ENCODE peak calls at places on chromosomes 16 and 17, in eight cellular contexts. H, K, P, I, B, A, V and M are unnamed samples.

GRCh38 chr17:273994-274832 is 78.4 kb downstream of the RPH3AL start:
- DNase-seq in H (peak), K (peak), P (peak), I (no peak), B (no peak), A (peak), V (no peak), M (no peak)

GRCh38 chr16:79298476-79299153 is 301.9 kb downstream of the MAF start:
- DNase-seq in H (no peak), K (no peak), P (no peak), I (no peak), B (no peak), A (no peak), V (no peak), M (no peak)

GRCh38 chr17:1542316-1542715 is 20.3 kb downstream of the PITPNA start:
- DNase-seq in H (no peak), K (no peak), P (peak), I (no peak), B (no peak), A (no peak), V (no peak), M (no peak)

GRCh38 chr16:12313902-12314621 is 337.5 kb downstream of the SNX29 start:
- DNase-seq in H (no peak), K (no peak), P (no peak), I (no peak), B (no peak), A (no peak), V (no peak), M (no peak)

GRCh38 chr17:75854881-75855309 is 240 bp downstream of the WBP2 start:
- DNase-seq in H (no peak), K (no peak), P (peak), I (peak), B (no peak), A (no peak), V (no peak), M (no peak)

GRCh38 chr16:56918467-56919012 is 13.4 kb upstream of the HERPUD1 start:
- DNase-seq in H (no peak), K (no peak), P (no peak), I (no peak), B (no peak), A (no peak), V (no peak), M (no peak)

GRCh38 chr16:84692451-84692850 is 7.3 kb upstream of the USP10 start:
- DNase-seq in H (no peak), K (no peak), P (no peak), I (no peak), B (no peak), A (no peak), V (no peak), M (no peak)

GRCh38 chr16:22816475-22816874 is 2.5 kb downstream of the HS3ST2 start:
- DNase-seq in H (no peak), K (no peak), P (no peak), I (no peak), B (no peak), A (no peak), V (no peak), M (no peak)

GRCh38 chr16:84360170-84360569 is 8.2 kb upstream of the ATP2C2 start:
- DNase-seq in H (no peak), K (no peak), P (no peak), I (no peak), B (no peak), A (no peak), V (no peak), M (no peak)

GRCh38 chr17:42548070-42548837 is 4.5 kb upstream of the HSD17B1 start:
- DNase-seq in H (peak), K (peak), P (peak), I (peak), B (peak), A (no peak), V (no peak), M (peak)

GRCh38 chr16:25299792-25300590 is 42.3 kb upstream of the ZKSCAN2 start:
- DNase-seq in H (no peak), K (no peak), P (no peak), I (no peak), B (no peak), A (no peak), V (no peak), M (no peak)

GRCh38 chr17:65055708-65056638 is 567 bp downstream of the GNA13 start:
- DNase-seq in H (peak), K (peak), P (peak), I (peak), B (peak), A (peak), V (no peak), M (peak)

GRCh38 chr16:10987361-10988163 is 43.2 kb downstream of the CLEC16A start:
- DNase-seq in H (no peak), K (no peak), P (no peak), I (no peak), B (no peak), A (no peak), V (no peak), M (no peak)

GRCh38 chr17:21460358-21460757 is 84.2 kb downstream of the KCNJ12 start:
- DNase-seq in H (no peak), K (no peak), P (no peak), I (no peak), B (no peak), A (no peak), V (no peak), M (no peak)

GRCh38 chr17:48678141-48678971 is 44.0 kb downstream of the PRAC1 start:
- DNase-seq in H (peak), K (peak), P (peak), I (peak), B (peak), A (peak), V (no peak), M (peak)

GRCh38 chr17:55177914-55178217 is 86.9 kb upstream of the HLF start:
- DNase-seq in H (no peak), K (no peak), P (no peak), I (no peak), B (no peak), A (no peak), V (no peak), M (no peak)

GRCh38 chr17:50865060-50865867 is 890 bp downstream of the TOB1 start:
- DNase-seq in H (peak), K (peak), P (peak), I (peak), B (peak), A (peak), V (peak), M (peak)

GRCh38 chr17:31830971-31831755 is 27.9 kb downstream of the COPRS start:
- DNase-seq in H (no peak), K (no peak), P (no peak), I (no peak), B (no peak), A (no peak), V (no peak), M (no peak)

GRCh38 chr16:57029161-57030160 is 40.1 kb downstream of the NLRC5 start:
- DNase-seq in H (no peak), K (no peak), P (no peak), I (no peak), B (no peak), A (no peak), V (no peak), M (no peak)

GRCh38 chr17:60128171-60128859 is 21.5 kb upstream of the CA4 start:
- DNase-seq in H (no peak), K (no peak), P (no peak), I (peak), B (no peak), A (no peak), V (no peak), M (no peak)

GRCh38 chr17:52505601-52506000 is 347.1 kb upstream of the CA10 start:
- DNase-seq in H (no peak), K (no peak), P (no peak), I (no peak), B (no peak), A (no peak), V (no peak), M (no peak)

GRCh38 chr16:71350821-71351557 is 7.5 kb upstream of the CALB2 start:
- DNase-seq in H (no peak), K (no peak), P (no peak), I (no peak), B (no peak), A (no peak), V (no peak), M (no peak)

GRCh38 chr17:14078027-14078426 is 8.7 kb downstream of the COX10 start:
- DNase-seq in H (peak), K (no peak), P (no peak), I (no peak), B (no peak), A (no peak), V (no peak), M (no peak)

GRCh38 chr17:54784305-54784704 is 116.3 kb upstream of the TOM1L1 start:
- DNase-seq in H (no peak), K (no peak), P (no peak), I (no peak), B (no peak), A (no peak), V (no peak), M (no peak)

GRCh38 chr17:35486920-35487727 is 38.6 kb upstream of the SLFN13 start:
- DNase-seq in H (peak), K (peak), P (peak), I (peak), B (no peak), A (no peak), V (no peak), M (peak)

GRCh38 chr17:65020284-65020683 is 36.3 kb downstream of the GNA13 start:
- DNase-seq in H (no peak), K (no peak), P (no peak), I (no peak), B (no peak), A (no peak), V (no peak), M (no peak)

GRCh38 chr16:30637952-30638351 is 12.8 kb upstream of the PRR14 start:
- DNase-seq in H (no peak), K (no peak), P (no peak), I (no peak), B (no peak), A (no peak), V (no peak), M (no peak)

GRCh38 chr17:1908699-1909309 is 79.0 kb downstream of the RPA1 start:
- DNase-seq in H (peak), K (peak), P (no peak), I (peak), B (peak), A (peak), V (no peak), M (no peak)

GRCh38 chr17:16814439-16814838 is 124.4 kb downstream of the CCDC144A start:
- DNase-seq in H (no peak), K (no peak), P (no peak), I (no peak), B (no peak), A (no peak), V (no peak), M (no peak)

GRCh38 chr16:67562918-67563707 is 787 bp downstream of the CTCF start:
- DNase-seq in H (peak), K (peak), P (peak), I (peak), B (peak), A (peak), V (no peak), M (peak)

GRCh38 chr17:73645050-73645871 is 1.0 kb upstream of the SDK2 start:
- DNase-seq in H (peak), K (peak), P (no peak), I (no peak), B (peak), A (peak), V (no peak), M (peak)
- TF ChIP-seq CTCF in H (no peak), K (no peak), P (no peak), I (no peak), B (peak), A (peak), V (no peak), M (no peak)

GRCh38 chr16:89344314-89344828 is 126.9 kb downstream of the ZNF778 start:
- DNase-seq in H (no peak), K (peak), P (peak), I (no peak), B (no peak), A (peak), V (no peak), M (no peak)
- TF ChIP-seq CTCF in H (no peak), K (no peak), P (no peak), I (no peak), B (no peak), A (no peak), V (no peak), M (no peak)

GRCh38 chr17:39863918-39864746 is at the start of gene IKZF3:
- DNase-seq in H (peak), K (peak), P (peak), I (peak), B (peak), A (no peak), V (no peak), M (peak)
- TF ChIP-seq CTCF in H (peak), K (no peak), P (peak), I (peak), B (no peak), A (no peak), V (no peak), M (no peak)

GRCh38 chr17:79028496-79029326 is 4.7 kb downstream of the C1QTNF1 start:
- DNase-seq in H (no peak), K (no peak), P (no peak), I (no peak), B (no peak), A (no peak), V (no peak), M (no peak)
- TF ChIP-seq CTCF in H (no peak), K (no peak), P (no peak), I (no peak), B (peak), A (peak), V (peak), M (no peak)

GRCh38 chr17:77353684-77354419 is 213.1 kb downstream of the SEC14L1 start:
- DNase-seq in H (peak), K (no peak), P (no peak), I (peak), B (no peak), A (peak), V (peak), M (no peak)
- TF ChIP-seq CTCF in H (no peak), K (no peak), P (no peak), I (no peak), B (no peak), A (no peak), V (no peak), M (no peak)

GRCh38 chr16:2779978-2780898 is 3.2 kb upstream of the ELOB start:
- DNase-seq in H (no peak), K (no peak), P (no peak), I (no peak), B (no peak), A (peak), V (no peak), M (no peak)
- TF ChIP-seq CTCF in H (no peak), K (no peak), P (no peak), I (no peak), B (no peak), A (no peak), V (no peak), M (no peak)